ENCODE peak calls at places on chromosomes 16 and 17, in four cellular contexts. One of them, this sample, is unnamed.

GRCh38 chr16:15586716-15587115 is 56.2 kb downstream of the MARF1 start:
- DNase-seq in suprapubic skin: no peak
- DNase-seq in K562: no peak
- DNase-seq in sigmoid colon: peak; percentile 57
- DNase-seq in this sample: no peak

GRCh38 chr16:68070811-68071546 is 14.2 kb upstream of the NFATC3 start:
- DNase-seq in suprapubic skin: no peak
- DNase-seq in K562: no peak
- DNase-seq in sigmoid colon: no peak
- DNase-seq in this sample: no peak

GRCh38 chr17:75614006-75614405 is 19.2 kb upstream of the SMIM5 start:
- DNase-seq in K562: peak; percentile 71
- DNase-seq in sigmoid colon: no peak
- DNase-seq in suprapubic skin: no peak
- DNase-seq in this sample: no peak

GRCh38 chr16:12590963-12591362 is 212.7 kb downstream of the CPPED1 start:
- DNase-seq in suprapubic skin: no peak
- DNase-seq in K562: no peak
- DNase-seq in sigmoid colon: no peak
- DNase-seq in this sample: no peak

GRCh38 chr17:67666028-67666427 is 51.7 kb upstream of the NOL11 start:
- DNase-seq in K562: no peak
- DNase-seq in suprapubic skin: no peak
- DNase-seq in sigmoid colon: no peak
- DNase-seq in this sample: no peak

GRCh38 chr17:44075598-44076293 is 5.2 kb downstream of the G6PC3 start:
- DNase-seq in K562: no peak
- DNase-seq in suprapubic skin: no peak
- DNase-seq in sigmoid colon: no peak
- DNase-seq in this sample: no peak

GRCh38 chr17:61139219-61139618 is 260.4 kb upstream of the TBX2 start:
- DNase-seq in sigmoid colon: no peak
- DNase-seq in K562: no peak
- DNase-seq in suprapubic skin: no peak
- DNase-seq in this sample: no peak

GRCh38 chr17:45895304-45895968 is 1.1 kb downstream of the MAPT start:
- DNase-seq in K562: no peak
- DNase-seq in suprapubic skin: peak; percentile 73
- DNase-seq in sigmoid colon: no peak
- DNase-seq in this sample: no peak

DNA sequence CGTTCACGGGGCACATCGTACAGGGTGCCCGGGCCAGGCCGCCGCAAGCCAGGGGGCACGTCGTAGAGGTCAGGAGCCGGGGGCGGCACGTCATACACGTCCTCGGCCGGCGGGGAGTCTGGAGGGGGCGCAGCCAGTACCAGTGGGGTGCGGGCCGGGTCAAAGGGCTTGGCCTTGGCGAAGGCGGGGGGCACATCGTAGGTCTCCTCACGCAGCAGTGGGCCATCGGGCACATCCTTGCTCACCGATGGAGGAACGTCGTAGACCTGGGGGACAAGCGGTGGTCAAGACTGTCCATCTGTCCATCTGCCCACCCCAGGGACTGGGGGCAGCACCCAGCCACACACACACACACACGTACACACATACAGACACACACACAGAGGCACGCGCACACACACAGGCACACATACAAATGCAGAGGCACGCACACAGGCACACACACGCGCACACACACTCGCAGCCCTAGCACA is 15.7 kb downstream of the BCAR1 start:
- DNase-seq in suprapubic skin: peak; percentile 63
- DNase-seq in K562: no peak
- DNase-seq in sigmoid colon: peak; percentile 70
- DNase-seq in this sample: no peak
- TF ChIP-seq POLR2AphosphoS5 in suprapubic skin: no peak
- TF ChIP-seq POLR2AphosphoS5 in K562: no peak
- TF ChIP-seq POLR2AphosphoS5 in sigmoid colon: no peak
- TF ChIP-seq POLR2AphosphoS5 in this sample: no peak

GRCh38 chr16:71406724-71407123 is 35.1 kb downstream of the TLE7 start:
- DNase-seq in sigmoid colon: no peak
- DNase-seq in suprapubic skin: no peak
- DNase-seq in K562: no peak
- DNase-seq in this sample: no peak
- H3K4me3 ChIP-seq in sigmoid colon: no peak overlapping the region
- H3K4me3 ChIP-seq in suprapubic skin: no peak overlapping the region
- H3K4me3 ChIP-seq in K562: no peak overlapping the region
- H3K4me3 ChIP-seq in this sample: no peak overlapping the region

GRCh38 chr17:3894927-3895343 is 2.1 kb upstream of the CAMKK1 start:
- DNase-seq in sigmoid colon: no peak
- DNase-seq in K562: no peak
- DNase-seq in suprapubic skin: no peak
- DNase-seq in this sample: no peak
- TF ChIP-seq POLR2A in sigmoid colon: no peak
- TF ChIP-seq POLR2A in K562: no peak
- TF ChIP-seq POLR2A in suprapubic skin: no peak
- TF ChIP-seq POLR2A in this sample: no peak

DNA sequence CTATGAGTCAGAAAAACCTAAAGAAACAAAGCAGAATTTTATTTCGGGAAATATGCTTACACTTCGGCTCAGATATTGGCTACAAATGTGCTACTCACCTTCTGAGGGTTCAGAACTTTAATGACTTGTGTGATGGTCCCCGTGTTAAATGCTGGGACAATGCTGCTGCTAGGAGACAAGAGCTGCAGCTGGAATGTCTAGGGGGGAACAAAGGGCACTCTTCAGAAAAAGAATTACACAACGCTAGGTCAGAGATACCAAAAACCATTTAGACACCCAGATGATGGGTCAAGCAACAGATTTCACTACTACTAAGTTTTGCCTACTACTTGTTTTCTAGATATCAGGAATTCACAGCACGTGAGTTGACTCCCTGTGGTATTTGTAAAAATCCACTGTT is 10.0 kb upstream of the PHLPP2 start:
- DNase-seq in sigmoid colon: no peak
- DNase-seq in suprapubic skin: no peak
- DNase-seq in K562: no peak
- DNase-seq in this sample: no peak
- TF ChIP-seq POLR2AphosphoS5 in sigmoid colon: no peak
- TF ChIP-seq POLR2AphosphoS5 in suprapubic skin: no peak
- TF ChIP-seq POLR2AphosphoS5 in K562: no peak
- TF ChIP-seq POLR2AphosphoS5 in this sample: no peak

GRCh38 chr16:29925805-29926674 is at the start of gene KCTD13:
- DNase-seq in sigmoid colon: peak; percentile 91
- DNase-seq in suprapubic skin: peak; percentile 92
- DNase-seq in K562: peak; percentile 98
- DNase-seq in this sample: peak; percentile 95
- H3K4me3 ChIP-seq in sigmoid colon: peak within 1 kb of the TSS; percentile 66
- H3K4me3 ChIP-seq in suprapubic skin: peak within 1 kb of the TSS; percentile 96
- H3K4me3 ChIP-seq in K562: peak within 1 kb of the TSS; percentile 91
- H3K4me3 ChIP-seq in this sample: peak within 1 kb of the TSS; percentile 99

GRCh38 chr17:16653367-16654041 is at the start of gene ZNF624:
- DNase-seq in K562: peak; percentile 89
- DNase-seq in suprapubic skin: peak; percentile 96
- DNase-seq in sigmoid colon: peak; percentile 98
- DNase-seq in this sample: peak; percentile 97
- TF ChIP-seq POLR2A in K562: peak; percentile 73
- TF ChIP-seq POLR2A in suprapubic skin: peak; percentile 50
- TF ChIP-seq POLR2A in sigmoid colon: peak; percentile 78
- TF ChIP-seq POLR2A in this sample: no peak

This sample was measured in esophagus muscularis mucosa.